ENCODE peak calls at places on chromosomes 2 and 18, in nine cellular contexts. Y is GDM1; H is iPS-NIHi11; Z is body of pancreas; K is GOT3; T is activated effector memory CD4-positive, alpha-beta T cell treated with anti-CD3 and anti-CD28 coated beads, Interleukin-2, amount 50 U/mL, for 16 hours; M is astrocyte; R is GM13977; F is kidney tubule cell. Q is an unnamed sample.

GRCh38 chr2:24080721-24081120 is 3.9 kb downstream of the TP53I3 start:
- DNase-seq in F (no peak), Z (no peak), K (no peak), T (no peak), H (no peak), Y (no peak), R (no peak), M (no peak), Q (no peak)

GRCh38 chr2:35443087-35443486 is 912.5 kb upstream of the CRIM1 start:
- DNase-seq in R (no peak), Y (no peak), K (no peak), F (no peak), T (no peak), Z (no peak), M (no peak), H (no peak), Q (no peak)

GRCh38 chr2:85516649-85517389 is 22.1 kb upstream of the MAT2A start:
- DNase-seq in R (no peak), H (no peak), M (no peak), Y (no peak), F (peak), T (no peak), Z (peak), K (no peak), Q (no peak)

GRCh38 chr18:39675916-39676315 is 2110.3 kb upstream of the CELF4 start:
- DNase-seq in R (no peak), M (no peak), Y (no peak), K (no peak), H (no peak), F (no peak), T (no peak), Z (no peak), Q (no peak)

GRCh38 chr2:101792208-101792607 is 94.7 kb downstream of the MAP4K4 start:
- DNase-seq in R (no peak), Y (no peak), H (no peak), M (no peak), K (no peak), Z (no peak), F (no peak), T (no peak), Q (no peak)

GRCh38 chr18:79523221-79523737 is 127.5 kb downstream of the NFATC1 start:
- DNase-seq in Y (no peak), M (no peak), R (peak), H (no peak), T (peak), K (no peak), Z (no peak), F (no peak), Q (no peak)

GRCh38 chr2:121128741-121129659 is 156.0 kb downstream of the TFCP2L1 start:
- DNase-seq in Y (no peak), Z (peak), K (no peak), T (no peak), F (peak), R (peak), H (peak), M (no peak), Q (no peak)

GRCh38 chr2:45814528-45814927 is 163.1 kb downstream of the PRKCE start:
- DNase-seq in F (no peak), Z (no peak), Y (no peak), K (no peak), R (no peak), H (no peak), M (no peak), T (no peak), Q (no peak)

GRCh38 chr2:43605079-43605655 is 9.3 kb upstream of the THADA start:
- DNase-seq in Y (peak), R (peak), M (peak), K (no peak), F (peak), T (peak), Z (peak), H (peak), Q (no peak)

GRCh38 chr2:1600191-1601063 is 143.9 kb downstream of the PXDN start:
- DNase-seq in H (no peak), Z (peak), R (no peak), M (no peak), T (peak), F (no peak), K (no peak), Y (no peak), Q (peak)

GRCh38 chr2:178320011-178320410 is 125.7 kb downstream of the OSBPL6 start:
- DNase-seq in Z (no peak), H (no peak), K (no peak), F (no peak), M (no peak), R (no peak), T (no peak), Y (peak), Q (no peak)

GRCh38 chr2:42128731-42129486 is 40.2 kb upstream of the EML4 start:
- DNase-seq in Z (no peak), K (no peak), T (no peak), M (peak), R (no peak), Y (no peak), H (no peak), F (peak), Q (no peak)

GRCh38 chr2:120949027-120949956 is 213.6 kb downstream of the GLI2 start:
- DNase-seq in H (peak), F (peak), Y (peak), T (no peak), R (no peak), Z (peak), M (no peak), K (no peak), Q (no peak)

GRCh38 chr2:72254831-72255447 is 107.3 kb upstream of the CYP26B1 start:
- DNase-seq in Z (no peak), T (no peak), M (no peak), K (no peak), H (no peak), R (no peak), Y (no peak), F (no peak), Q (no peak)

GRCh38 chr2:219019436-219019835 is 21.9 kb downstream of the CFAP65 start:
- DNase-seq in Y (no peak), M (no peak), F (no peak), Z (no peak), K (no peak), R (no peak), T (no peak), H (no peak), Q (no peak)

GRCh38 chr18:25298853-25299274 is 53.1 kb downstream of the ZNF521 start:
- DNase-seq in H (no peak), K (no peak), Z (no peak), M (peak), F (peak), T (no peak), Y (peak), R (no peak), Q (no peak)

GRCh38 chr2:230203110-230203676 is 16.6 kb downstream of the SP110 start:
- DNase-seq in R (no peak), K (no peak), F (no peak), T (no peak), H (no peak), Z (no peak), Y (no peak), M (no peak), Q (no peak)

GRCh38 chr2:239523944-239524310 is 123.1 kb upstream of the HDAC4 start:
- DNase-seq in T (no peak), H (no peak), R (no peak), Z (no peak), Y (no peak), M (no peak), F (no peak), K (no peak), Q (no peak)

GRCh38 chr2:205462681-205463345 is 219.5 kb upstream of the NRP2 start:
- DNase-seq in F (peak), R (no peak), Y (no peak), K (no peak), M (no peak), T (no peak), H (no peak), Z (no peak), Q (no peak)

GRCh38 chr2:143778981-143779380 is 649.8 kb downstream of the ARHGAP15 start:
- DNase-seq in K (no peak), H (peak), M (peak), R (no peak), Z (no peak), Y (no peak), F (peak), T (no peak), Q (no peak)

GRCh38 chr2:157056200-157056676 is 201.3 kb upstream of the GALNT5 start:
- DNase-seq in T (no peak), H (no peak), Y (no peak), F (peak), K (no peak), M (peak), Z (no peak), R (no peak), Q (no peak)

GRCh38 chr2:240982821-240983281 is 15.6 kb upstream of the SNED1 start:
- DNase-seq in R (no peak), M (no peak), H (no peak), K (no peak), Y (no peak), T (no peak), Z (peak), F (no peak), Q (no peak)

GRCh38 chr2:9481257-9481922 is 7.0 kb downstream of the IAH1 start:
- DNase-seq in F (peak), Z (no peak), R (no peak), M (peak), H (no peak), Y (no peak), T (no peak), K (no peak), Q (no peak)

GRCh38 chr2:102436284-102436683 is 13.3 kb downstream of the IL18RAP start:
- DNase-seq in Y (no peak), K (no peak), Z (no peak), R (no peak), F (peak), H (no peak), T (peak), M (peak), Q (no peak)

GRCh38 chr2:16080516-16080915 is 140.2 kb downstream of the MYCN start:
- DNase-seq in K (no peak), M (no peak), T (no peak), R (no peak), Z (no peak), Y (no peak), F (no peak), H (no peak), Q (no peak)

GRCh38 chr2:226790436-226790835 is 9.2 kb downstream of the IRS1 start:
- DNase-seq in Y (no peak), M (no peak), K (no peak), R (no peak), F (peak), H (no peak), T (no peak), Z (no peak), Q (no peak)

GRCh38 chr2:239156516-239157265 is 244.1 kb downstream of the HDAC4 start:
- DNase-seq in R (no peak), T (peak), M (no peak), F (no peak), Z (no peak), H (no peak), K (no peak), Y (no peak), Q (peak)

GRCh38 chr2:42196403-42197267 is 27.5 kb downstream of the EML4 start:
- DNase-seq in F (peak), Z (peak), K (no peak), T (no peak), M (peak), R (peak), H (peak), Y (peak), Q (no peak)

GRCh38 chr2:37350034-37350433 is 5.6 kb downstream of the QPCT start:
- DNase-seq in M (no peak), R (no peak), F (peak), K (no peak), Y (no peak), Z (peak), H (no peak), T (no peak), Q (no peak)

GRCh38 chr2:236172866-236173733 is 4.9 kb upstream of the GBX2 start:
- DNase-seq in R (peak), K (no peak), Y (no peak), Z (no peak), H (no peak), T (no peak), F (no peak), M (no peak), Q (no peak)

GRCh38 chr2:177030391-177031000 is 182.1 kb upstream of the HNRNPA3 start:
- DNase-seq in T (no peak), M (no peak), F (no peak), Y (no peak), R (no peak), Z (no peak), K (no peak), H (no peak), Q (peak)

GRCh38 chr2:174699993-174700766 is 64.1 kb downstream of the CHRNA1 start:
- DNase-seq in T (no peak), H (peak), F (peak), K (no peak), Z (no peak), R (peak), M (no peak), Y (no peak), Q (no peak)

GRCh38 chr2:222862068-222862914 is 1.5 kb downstream of the ACSL3 start:
- DNase-seq in T (no peak), R (no peak), H (no peak), Z (peak), M (no peak), Y (no peak), K (no peak), F (peak), Q (peak)

GRCh38 chr18:33578371-33579146 is 540 bp downstream of the ASXL3 start:
- DNase-seq in H (peak), Y (no peak), R (peak), T (no peak), Z (peak), M (peak), F (peak), K (no peak), Q (peak)

GRCh38 chr2:134141598-134142340 is 112.1 kb upstream of the MGAT5 start:
- DNase-seq in T (no peak), H (peak), Z (no peak), M (no peak), K (no peak), Y (no peak), R (no peak), F (peak), Q (no peak)

GRCh38 chr2:234422242-234422641 is 74.6 kb downstream of the ARL4C start:
- DNase-seq in T (no peak), Z (no peak), K (no peak), R (no peak), F (peak), M (peak), Y (no peak), H (no peak), Q (no peak)

GRCh38 chr2:236317938-236318396 is 53.8 kb upstream of the ASB18 start:
- DNase-seq in Z (peak), K (no peak), R (no peak), Y (no peak), F (no peak), T (peak), M (no peak), H (no peak), Q (no peak)